ENCODE peak calls at places on chromosomes 5 and 9, in six cellular contexts. One of them, this sample, is unnamed.
A peak's percentile ranks its signal among the peaks of the same experiment; 100 is the strongest.

GRCh38 chr5:65923339-65923738 is 3.0 kb upstream of the ERBIN start:
- DNase-seq in heart left ventricle: no peak
- DNase-seq in nephron progenitor cell: no peak
- DNase-seq in lung: no peak
- DNase-seq in mucosa of descending colon: no peak
- DNase-seq in HFF-Myc: no peak
- DNase-seq in this sample: no peak

GRCh38 chr5:95697781-95698681 is 15.2 kb upstream of the SPATA9 start:
- DNase-seq in heart left ventricle: no peak
- DNase-seq in nephron progenitor cell: no peak
- DNase-seq in lung: no peak
- DNase-seq in mucosa of descending colon: no peak
- DNase-seq in HFF-Myc: no peak
- DNase-seq in this sample: peak; percentile 15

GRCh38 chr5:33184367-33184766 is 256.4 kb upstream of the TARS1 start:
- DNase-seq in heart left ventricle: no peak
- DNase-seq in nephron progenitor cell: no peak
- DNase-seq in lung: no peak
- DNase-seq in mucosa of descending colon: no peak
- DNase-seq in HFF-Myc: no peak
- DNase-seq in this sample: no peak

GRCh38 chr9:99109522-99109921 is 4.6 kb downstream of the TGFBR1 start:
- DNase-seq in heart left ventricle: no peak
- DNase-seq in nephron progenitor cell: no peak
- DNase-seq in lung: no peak
- DNase-seq in mucosa of descending colon: no peak
- DNase-seq in HFF-Myc: no peak
- DNase-seq in this sample: no peak

GRCh38 chr9:87107072-87107471 is 159.8 kb upstream of the GAS1 start:
- DNase-seq in heart left ventricle: no peak
- DNase-seq in nephron progenitor cell: no peak
- DNase-seq in lung: no peak
- DNase-seq in mucosa of descending colon: no peak
- DNase-seq in HFF-Myc: no peak
- DNase-seq in this sample: no peak

GRCh38 chr5:99686538-99686937 is 757.7 kb upstream of the CHD1 start:
- DNase-seq in heart left ventricle: no peak
- DNase-seq in nephron progenitor cell: no peak
- DNase-seq in lung: no peak
- DNase-seq in mucosa of descending colon: no peak
- DNase-seq in HFF-Myc: no peak
- DNase-seq in this sample: no peak

GRCh38 chr5:159240301-159240870 is 22.7 kb upstream of the UBLCP1 start:
- DNase-seq in heart left ventricle: no peak
- DNase-seq in nephron progenitor cell: no peak
- DNase-seq in lung: no peak
- DNase-seq in mucosa of descending colon: no peak
- DNase-seq in HFF-Myc: peak; percentile 12
- DNase-seq in this sample: no peak

GRCh38 chr5:62281411-62281810 is 24.6 kb upstream of the KIF2A start:
- DNase-seq in heart left ventricle: no peak
- DNase-seq in nephron progenitor cell: no peak
- DNase-seq in lung: no peak
- DNase-seq in mucosa of descending colon: no peak
- DNase-seq in HFF-Myc: no peak
- DNase-seq in this sample: no peak

GRCh38 chr5:15664961-15665360 is 165.0 kb downstream of the FBXL7 start:
- DNase-seq in heart left ventricle: no peak
- DNase-seq in nephron progenitor cell: no peak
- DNase-seq in lung: no peak
- DNase-seq in mucosa of descending colon: no peak
- DNase-seq in HFF-Myc: peak; percentile 30
- DNase-seq in this sample: no peak

GRCh38 chr5:164504141-164504772 is 998.8 kb downstream of the MAT2B start:
- DNase-seq in heart left ventricle: no peak
- DNase-seq in nephron progenitor cell: peak; percentile 46
- DNase-seq in lung: peak; percentile 38
- DNase-seq in mucosa of descending colon: no peak
- DNase-seq in HFF-Myc: peak; percentile 20
- DNase-seq in this sample: peak; percentile 21

GRCh38 chr9:116002181-116002580 is 151.4 kb upstream of the PAPPA start:
- DNase-seq in heart left ventricle: no peak
- DNase-seq in nephron progenitor cell: no peak
- DNase-seq in lung: no peak
- DNase-seq in mucosa of descending colon: no peak
- DNase-seq in HFF-Myc: no peak
- DNase-seq in this sample: no peak

GRCh38 chr9:115999498-115999897 is 154.1 kb upstream of the PAPPA start:
- DNase-seq in heart left ventricle: no peak
- DNase-seq in nephron progenitor cell: no peak
- DNase-seq in lung: no peak
- DNase-seq in mucosa of descending colon: no peak
- DNase-seq in HFF-Myc: no peak
- DNase-seq in this sample: no peak

GRCh38 chr9:116002624-116003023 is 151.0 kb upstream of the PAPPA start:
- DNase-seq in heart left ventricle: no peak
- DNase-seq in nephron progenitor cell: no peak
- DNase-seq in lung: no peak
- DNase-seq in mucosa of descending colon: no peak
- DNase-seq in HFF-Myc: no peak
- DNase-seq in this sample: no peak

GRCh38 chr9:115998661-115999060 is 154.9 kb upstream of the PAPPA start:
- DNase-seq in heart left ventricle: no peak
- DNase-seq in nephron progenitor cell: no peak
- DNase-seq in lung: no peak
- DNase-seq in mucosa of descending colon: no peak
- DNase-seq in HFF-Myc: no peak
- DNase-seq in this sample: no peak

GRCh38 chr9:116000748-116001329 is 152.8 kb upstream of the PAPPA start:
- DNase-seq in heart left ventricle: no peak
- DNase-seq in nephron progenitor cell: peak; percentile 21
- DNase-seq in lung: no peak
- DNase-seq in mucosa of descending colon: no peak
- DNase-seq in HFF-Myc: no peak
- DNase-seq in this sample: peak; percentile 46
- TF ChIP-seq CTCF in heart left ventricle: peak; percentile 57
- TF ChIP-seq CTCF in nephron progenitor cell: peak; percentile 52
- TF ChIP-seq CTCF in lung: no peak
- TF ChIP-seq CTCF in mucosa of descending colon: peak; percentile 15
- TF ChIP-seq CTCF in HFF-Myc: peak; percentile 46
- TF ChIP-seq CTCF in this sample: peak; percentile 65

GRCh38 chr9:129551393-129551973 is 69.4 kb downstream of the C9orf50 start:
- DNase-seq in heart left ventricle: no peak
- DNase-seq in nephron progenitor cell: no peak
- DNase-seq in lung: no peak
- DNase-seq in mucosa of descending colon: no peak
- DNase-seq in HFF-Myc: no peak
- DNase-seq in this sample: no peak

GRCh38 chr9:129553277-129553676 is 67.6 kb downstream of the C9orf50 start:
- DNase-seq in heart left ventricle: peak; percentile 28
- DNase-seq in nephron progenitor cell: no peak
- DNase-seq in lung: no peak
- DNase-seq in mucosa of descending colon: no peak
- DNase-seq in HFF-Myc: no peak
- DNase-seq in this sample: no peak

GRCh38 chr9:129550199-129550839 is 70.6 kb downstream of the C9orf50 start:
- DNase-seq in heart left ventricle: peak; percentile 89
- DNase-seq in nephron progenitor cell: peak; percentile 76
- DNase-seq in lung: peak; percentile 69
- DNase-seq in mucosa of descending colon: peak; percentile 76
- DNase-seq in HFF-Myc: no peak
- DNase-seq in this sample: peak; percentile 90

GRCh38 chr9:129549684-129550083 is 71.2 kb downstream of the C9orf50 start:
- DNase-seq in heart left ventricle: no peak
- DNase-seq in nephron progenitor cell: peak; percentile 42
- DNase-seq in lung: no peak
- DNase-seq in mucosa of descending colon: peak; percentile 42
- DNase-seq in HFF-Myc: no peak
- DNase-seq in this sample: peak; percentile 87

GRCh38 chr9:129552064-129552463 is 68.8 kb downstream of the C9orf50 start:
- DNase-seq in heart left ventricle: no peak
- DNase-seq in nephron progenitor cell: no peak
- DNase-seq in lung: no peak
- DNase-seq in mucosa of descending colon: no peak
- DNase-seq in HFF-Myc: no peak
- DNase-seq in this sample: no peak
- TF ChIP-seq CTCF in heart left ventricle: no peak
- TF ChIP-seq CTCF in nephron progenitor cell: no peak
- TF ChIP-seq CTCF in lung: no peak
- TF ChIP-seq CTCF in mucosa of descending colon: no peak
- TF ChIP-seq CTCF in HFF-Myc: no peak
- TF ChIP-seq CTCF in this sample: no peak

GRCh38 chr5:16681761-16682335 is 65.1 kb upstream of the RETREG1 start:
- DNase-seq in heart left ventricle: no peak
- DNase-seq in nephron progenitor cell: no peak
- DNase-seq in lung: no peak
- DNase-seq in mucosa of descending colon: no peak
- DNase-seq in HFF-Myc: no peak
- DNase-seq in this sample: no peak

GRCh38 chr5:16674750-16675149 is 58.0 kb upstream of the RETREG1 start:
- DNase-seq in heart left ventricle: no peak
- DNase-seq in nephron progenitor cell: no peak
- DNase-seq in lung: no peak
- DNase-seq in mucosa of descending colon: no peak
- DNase-seq in HFF-Myc: no peak
- DNase-seq in this sample: no peak

GRCh38 chr5:16679198-16679597 is 62.4 kb upstream of the RETREG1 start:
- DNase-seq in heart left ventricle: no peak
- DNase-seq in nephron progenitor cell: no peak
- DNase-seq in lung: no peak
- DNase-seq in mucosa of descending colon: no peak
- DNase-seq in HFF-Myc: no peak
- DNase-seq in this sample: no peak

GRCh38 chr5:16675747-16676255 is 59.0 kb upstream of the RETREG1 start:
- DNase-seq in heart left ventricle: no peak
- DNase-seq in nephron progenitor cell: peak; percentile 60
- DNase-seq in lung: no peak
- DNase-seq in mucosa of descending colon: no peak
- DNase-seq in HFF-Myc: no peak
- DNase-seq in this sample: no peak

DNA sequence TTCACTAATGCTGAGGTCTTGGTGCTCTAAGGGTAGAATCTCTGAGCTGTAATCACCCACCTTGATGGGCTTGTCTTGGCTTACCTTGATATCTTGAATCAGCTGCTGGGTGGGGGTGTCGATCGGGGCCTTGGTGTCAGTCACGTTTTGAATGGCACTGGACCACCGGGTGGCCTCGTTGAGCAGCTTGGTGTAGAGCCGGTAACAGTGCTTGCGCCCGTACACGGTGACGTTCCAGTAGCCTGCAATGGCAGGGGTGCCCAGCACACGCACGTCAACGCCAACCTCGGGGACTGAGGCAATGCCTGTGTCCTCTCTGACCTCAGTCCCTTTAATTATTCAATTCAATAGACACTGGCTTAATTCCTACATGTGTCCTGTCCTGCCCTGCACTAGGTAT is 63.1 kb upstream of the RETREG1 start:
- DNase-seq in heart left ventricle: no peak
- DNase-seq in nephron progenitor cell: no peak
- DNase-seq in lung: no peak
- DNase-seq in mucosa of descending colon: no peak
- DNase-seq in HFF-Myc: no peak
- DNase-seq in this sample: no peak
- TF ChIP-seq CTCF in heart left ventricle: no peak
- TF ChIP-seq CTCF in nephron progenitor cell: no peak
- TF ChIP-seq CTCF in lung: no peak
- TF ChIP-seq CTCF in mucosa of descending colon: no peak
- TF ChIP-seq CTCF in HFF-Myc: no peak
- TF ChIP-seq CTCF in this sample: peak; percentile 27

GRCh38 chr5:55345327-55345726 is 37.5 kb downstream of the MTREX start:
- DNase-seq in heart left ventricle: no peak
- DNase-seq in nephron progenitor cell: no peak
- DNase-seq in lung: no peak
- DNase-seq in mucosa of descending colon: no peak
- DNase-seq in HFF-Myc: no peak
- DNase-seq in this sample: no peak
- TF ChIP-seq CTCF in heart left ventricle: no peak
- TF ChIP-seq CTCF in nephron progenitor cell: no peak
- TF ChIP-seq CTCF in lung: no peak
- TF ChIP-seq CTCF in mucosa of descending colon: no peak
- TF ChIP-seq CTCF in HFF-Myc: no peak
- TF ChIP-seq CTCF in this sample: no peak

DNA sequence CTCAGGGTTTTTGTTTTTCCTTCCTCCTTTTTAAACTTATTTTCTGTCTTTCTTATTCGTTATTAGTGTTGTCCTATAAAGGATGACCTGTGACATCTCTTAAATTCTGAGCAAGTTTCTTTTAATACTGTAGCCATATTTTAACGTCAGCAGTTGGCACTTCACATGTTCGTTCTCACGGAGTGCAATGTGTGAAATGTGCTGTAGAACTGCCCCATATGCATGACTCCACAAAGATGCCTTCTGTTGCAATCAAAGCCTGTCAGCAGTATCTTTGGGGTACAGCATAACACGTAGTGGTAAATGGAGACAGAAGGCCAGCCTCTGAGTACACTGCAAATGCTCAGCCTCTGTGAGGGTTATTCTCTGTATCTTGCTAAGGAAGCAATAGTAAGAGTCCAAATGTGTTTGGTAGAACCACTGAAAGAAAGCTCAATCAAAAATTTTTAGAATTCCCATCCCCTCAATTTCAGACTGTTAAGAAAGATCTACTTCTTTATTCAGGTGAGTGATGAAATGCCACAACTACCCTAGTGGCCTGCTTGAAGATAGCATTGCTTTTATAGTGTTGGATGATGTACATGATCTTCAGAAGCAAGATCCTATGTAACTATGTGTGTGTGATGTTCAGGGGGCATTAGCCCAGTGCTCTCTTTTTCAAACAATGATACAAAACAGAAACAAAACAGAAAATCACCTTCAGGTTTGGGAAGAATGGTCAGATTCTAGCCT is 277.7 kb downstream of the TMEM167A start:
- DNase-seq in heart left ventricle: no peak
- DNase-seq in nephron progenitor cell: no peak
- DNase-seq in lung: no peak
- DNase-seq in mucosa of descending colon: no peak
- DNase-seq in HFF-Myc: no peak
- DNase-seq in this sample: no peak
- TF ChIP-seq CTCF in heart left ventricle: no peak
- TF ChIP-seq CTCF in nephron progenitor cell: no peak
- TF ChIP-seq CTCF in lung: no peak
- TF ChIP-seq CTCF in mucosa of descending colon: no peak
- TF ChIP-seq CTCF in HFF-Myc: no peak
- TF ChIP-seq CTCF in this sample: no peak

This sample was measured in SK-N-SH.